ENCODE peak calls at places on chromosomes 16 and 17, in four cellular contexts. F is T-helper 9 cell; K is naive thymus-derived CD4-positive, alpha-beta T cell; O is HCEC 1CT. S is an unnamed sample.
A peak's percentile ranks its signal among the peaks of the same experiment; 100 is the strongest.

GRCh38 chr17:55161935-55162555 is 102.7 kb upstream of the HLF start:
- DNase-seq in K (no peak), O (peak; percentile 95), F (no peak), S (peak; percentile 97)

GRCh38 chr16:81526199-81526598 is 81.6 kb downstream of the CMIP start:
- DNase-seq in K (no peak), F (no peak), O (no peak), S (no peak)

GRCh38 chr16:57367111-57367752 is 5.1 kb upstream of the CX3CL1 start:
- DNase-seq in K (no peak), F (no peak), O (no peak), S (no peak)

GRCh38 chr16:74053784-74054306 is 242.8 kb upstream of the PSMD7 start:
- DNase-seq in F (no peak), O (no peak), K (no peak), S (no peak)

GRCh38 chr17:20116683-20117309 is 107.6 kb downstream of the SPECC1 start:
- DNase-seq in O (peak; percentile 24), F (peak; percentile 35), K (peak; percentile 56), S (peak; percentile 54)

GRCh38 chr16:64184156-64184555 is 937.7 kb downstream of the CDH11 start:
- DNase-seq in O (no peak), F (no peak), K (no peak), S (no peak)

GRCh38 chr17:61402073-61402541 is 2.5 kb downstream of the TBX2 start:
- DNase-seq in K (peak; percentile 3), O (no peak), F (no peak), S (no peak)

GRCh38 chr17:76497979-76498885 is 3.0 kb downstream of the RHBDF2 start:
- DNase-seq in O (peak; percentile 78), K (no peak), F (no peak), S (peak; percentile 79)

GRCh38 chr16:83960521-83961249 is 7.4 kb upstream of the NECAB2 start:
- DNase-seq in O (no peak), F (no peak), K (no peak), S (no peak)

GRCh38 chr16:67801889-67802288 is 4.5 kb downstream of the RANBP10 start:
- DNase-seq in K (no peak), F (no peak), O (no peak), S (no peak)

GRCh38 chr17:72077326-72077960 is 43.4 kb upstream of the SOX9 start:
- DNase-seq in K (no peak), O (no peak), F (no peak), S (peak; percentile 70)

GRCh38 chr17:47973541-47973940 is 2.6 kb downstream of the CDK5RAP3 start:
- DNase-seq in O (peak; percentile 88), K (no peak), F (no peak), S (no peak)

S was measured in HT1080.